ENCODE peak calls at places on chromosomes 6 and 20, in nine cellular contexts. One of them, this sample, is unnamed.

GRCh38 chr6:130829333-130829910 is 2.2 kb downstream of the SMLR1 start:
- DNase-seq in right lobe of liver: no peak
- DNase-seq in body of pancreas: no peak
- DNase-seq in HCT116: no peak
- DNase-seq in heart left ventricle: no peak
- DNase-seq in IMR-90: no peak
- DNase-seq in transverse colon: no peak
- DNase-seq in breast epithelium: no peak
- DNase-seq in uterus: no peak
- DNase-seq in this sample: no peak

GRCh38 chr6:3520541-3521220 is 63.8 kb upstream of the SLC22A23 start:
- DNase-seq in right lobe of liver: no peak
- DNase-seq in body of pancreas: no peak
- DNase-seq in HCT116: no peak
- DNase-seq in heart left ventricle: no peak
- DNase-seq in IMR-90: peak; percentile 31
- DNase-seq in transverse colon: no peak
- DNase-seq in breast epithelium: no peak
- DNase-seq in uterus: no peak
- DNase-seq in this sample: no peak

GRCh38 chr6:73579851-73580246 is 59.0 kb upstream of the EEF1A1 start:
- DNase-seq in right lobe of liver: peak; percentile 52
- DNase-seq in body of pancreas: peak; percentile 58
- DNase-seq in HCT116: peak; percentile 62
- DNase-seq in heart left ventricle: no peak
- DNase-seq in IMR-90: peak; percentile 91
- DNase-seq in transverse colon: no peak
- DNase-seq in breast epithelium: peak; percentile 30
- DNase-seq in uterus: peak; percentile 54
- DNase-seq in this sample: no peak

GRCh38 chr6:160929831-160930230 is 61.7 kb upstream of the MAP3K4 start:
- DNase-seq in right lobe of liver: no peak
- DNase-seq in body of pancreas: no peak
- DNase-seq in HCT116: no peak
- DNase-seq in heart left ventricle: no peak
- DNase-seq in IMR-90: no peak
- DNase-seq in transverse colon: no peak
- DNase-seq in breast epithelium: no peak
- DNase-seq in uterus: no peak
- DNase-seq in this sample: no peak

GRCh38 chr20:34708621-34709043 is 4.5 kb downstream of the TP53INP2 start:
- DNase-seq in right lobe of liver: peak; percentile 62
- DNase-seq in body of pancreas: peak; percentile 47
- DNase-seq in HCT116: no peak
- DNase-seq in heart left ventricle: peak; percentile 75
- DNase-seq in IMR-90: peak; percentile 16
- DNase-seq in transverse colon: peak; percentile 72
- DNase-seq in breast epithelium: peak; percentile 32
- DNase-seq in uterus: peak; percentile 60
- DNase-seq in this sample: peak; percentile 39

GRCh38 chr20:23659989-23660837 is 22.5 kb upstream of the CST3 start:
- DNase-seq in right lobe of liver: no peak
- DNase-seq in body of pancreas: no peak
- DNase-seq in HCT116: no peak
- DNase-seq in heart left ventricle: no peak
- DNase-seq in IMR-90: peak; percentile 43
- DNase-seq in transverse colon: no peak
- DNase-seq in breast epithelium: no peak
- DNase-seq in uterus: no peak
- DNase-seq in this sample: no peak

GRCh38 chr6:51093899-51094665 is 275.4 kb downstream of the TFAP2B start:
- DNase-seq in right lobe of liver: no peak
- DNase-seq in body of pancreas: no peak
- DNase-seq in HCT116: no peak
- DNase-seq in heart left ventricle: no peak
- DNase-seq in IMR-90: no peak
- DNase-seq in transverse colon: no peak
- DNase-seq in breast epithelium: no peak
- DNase-seq in uterus: no peak
- DNase-seq in this sample: no peak

GRCh38 chr6:39664173-39664572 is 61.0 kb downstream of the KIF6 start:
- DNase-seq in right lobe of liver: no peak
- DNase-seq in body of pancreas: no peak
- DNase-seq in HCT116: no peak
- DNase-seq in heart left ventricle: no peak
- DNase-seq in IMR-90: no peak
- DNase-seq in transverse colon: no peak
- DNase-seq in breast epithelium: no peak
- DNase-seq in uterus: no peak
- DNase-seq in this sample: no peak

GRCh38 chr6:57207141-57207540 is 15.0 kb downstream of the RAB23 start:
- DNase-seq in right lobe of liver: no peak
- DNase-seq in body of pancreas: no peak
- DNase-seq in HCT116: no peak
- DNase-seq in heart left ventricle: no peak
- DNase-seq in IMR-90: peak; percentile 65
- DNase-seq in transverse colon: no peak
- DNase-seq in breast epithelium: no peak
- DNase-seq in uterus: no peak
- DNase-seq in this sample: no peak

GRCh38 chr20:57076202-57076651 is 190.2 kb downstream of the BMP7 start:
- DNase-seq in right lobe of liver: no peak
- DNase-seq in body of pancreas: no peak
- DNase-seq in HCT116: no peak
- DNase-seq in heart left ventricle: no peak
- DNase-seq in IMR-90: no peak
- DNase-seq in transverse colon: no peak
- DNase-seq in breast epithelium: no peak
- DNase-seq in uterus: no peak
- DNase-seq in this sample: no peak

GRCh38 chr20:48658198-48658476 is 169.7 kb downstream of the PREX1 start:
- DNase-seq in right lobe of liver: no peak
- DNase-seq in body of pancreas: no peak
- DNase-seq in HCT116: no peak
- DNase-seq in heart left ventricle: no peak
- DNase-seq in IMR-90: no peak
- DNase-seq in transverse colon: no peak
- DNase-seq in breast epithelium: no peak
- DNase-seq in uterus: no peak
- DNase-seq in this sample: no peak

GRCh38 chr20:48660788-48661187 is 167.0 kb downstream of the PREX1 start:
- DNase-seq in right lobe of liver: no peak
- DNase-seq in body of pancreas: no peak
- DNase-seq in HCT116: no peak
- DNase-seq in heart left ventricle: no peak
- DNase-seq in IMR-90: no peak
- DNase-seq in transverse colon: no peak
- DNase-seq in breast epithelium: no peak
- DNase-seq in uterus: no peak
- DNase-seq in this sample: no peak

GRCh38 chr20:48658505-48658904 is 169.3 kb downstream of the PREX1 start:
- DNase-seq in right lobe of liver: no peak
- DNase-seq in body of pancreas: no peak
- DNase-seq in HCT116: no peak
- DNase-seq in heart left ventricle: no peak
- DNase-seq in IMR-90: no peak
- DNase-seq in transverse colon: no peak
- DNase-seq in breast epithelium: no peak
- DNase-seq in uterus: no peak
- DNase-seq in this sample: peak; percentile 53

GRCh38 chr20:48661575-48662473 is 166.0 kb downstream of the PREX1 start:
- DNase-seq in right lobe of liver: no peak
- DNase-seq in body of pancreas: no peak
- DNase-seq in HCT116: no peak
- DNase-seq in heart left ventricle: no peak
- DNase-seq in IMR-90: no peak
- DNase-seq in transverse colon: no peak
- DNase-seq in breast epithelium: no peak
- DNase-seq in uterus: no peak
- DNase-seq in this sample: no peak

GRCh38 chr20:48659888-48660287 is 167.9 kb downstream of the PREX1 start:
- DNase-seq in right lobe of liver: peak; percentile 80
- DNase-seq in body of pancreas: peak; percentile 83
- DNase-seq in HCT116: no peak
- DNase-seq in heart left ventricle: no peak
- DNase-seq in IMR-90: no peak
- DNase-seq in transverse colon: no peak
- DNase-seq in breast epithelium: peak; percentile 72
- DNase-seq in uterus: no peak
- DNase-seq in this sample: peak; percentile 85
- H3K36me3 ChIP-seq in right lobe of liver: no peaks in the 10 kb centered on the region
- H3K36me3 ChIP-seq in body of pancreas: no peaks in the 10 kb centered on the region
- H3K36me3 ChIP-seq in HCT116: no peaks in the 10 kb centered on the region
- H3K36me3 ChIP-seq in heart left ventricle: peaks cover 4% of the 10 kb centered on the region
- H3K36me3 ChIP-seq in IMR-90: no peaks in the 10 kb centered on the region
- H3K36me3 ChIP-seq in transverse colon: no peaks in the 10 kb centered on the region
- H3K36me3 ChIP-seq in breast epithelium: no peaks in the 10 kb centered on the region
- H3K36me3 ChIP-seq in uterus: no peaks in the 10 kb centered on the region
- H3K36me3 ChIP-seq in this sample: no peaks in the 10 kb centered on the region

GRCh38 chr20:51022803-51023616 is at the start of gene KCNG1:
- DNase-seq in right lobe of liver: peak; percentile 69
- DNase-seq in body of pancreas: peak; percentile 72
- DNase-seq in HCT116: peak; percentile 49
- DNase-seq in heart left ventricle: peak; percentile 76
- DNase-seq in IMR-90: peak; percentile 75
- DNase-seq in transverse colon: peak; percentile 81
- DNase-seq in breast epithelium: peak; percentile 49
- DNase-seq in uterus: peak; percentile 70
- DNase-seq in this sample: peak; percentile 79
- TF ChIP-seq POLR2A in right lobe of liver: no peak
- TF ChIP-seq POLR2A in body of pancreas: peak; percentile 64
- TF ChIP-seq POLR2A in HCT116: peak; percentile 94
- TF ChIP-seq POLR2A in heart left ventricle: peak; percentile 46
- TF ChIP-seq POLR2A in IMR-90: peak; percentile 94
- TF ChIP-seq POLR2A in transverse colon: no peak
- TF ChIP-seq POLR2A in breast epithelium: no peak
- TF ChIP-seq POLR2A in uterus: peak; percentile 92
- TF ChIP-seq POLR2A in this sample: peak; percentile 73

DNA sequence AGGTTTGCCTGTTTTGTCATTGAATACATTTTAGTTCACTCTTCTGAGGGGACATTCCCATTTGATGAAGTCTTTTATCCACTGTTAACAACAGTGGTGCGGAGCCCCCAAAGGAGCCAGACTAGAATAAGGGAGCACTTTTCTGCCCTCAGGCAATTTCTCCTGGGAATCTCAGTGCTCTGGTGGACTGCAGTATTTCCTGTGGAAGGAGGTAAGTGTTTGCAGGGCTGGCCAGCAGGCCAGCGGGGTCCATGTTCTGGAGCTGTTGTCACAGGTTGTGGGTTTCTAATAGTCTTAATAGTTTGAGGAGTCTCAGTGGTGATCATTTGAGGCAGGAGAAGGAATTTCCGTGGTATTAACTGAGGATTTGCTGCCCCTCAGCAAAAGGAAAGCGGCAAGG is 83.5 kb downstream of the ASXL1 start:
- DNase-seq in right lobe of liver: no peak
- DNase-seq in body of pancreas: no peak
- DNase-seq in HCT116: no peak
- DNase-seq in heart left ventricle: no peak
- DNase-seq in IMR-90: no peak
- DNase-seq in transverse colon: no peak
- DNase-seq in breast epithelium: no peak
- DNase-seq in uterus: no peak
- DNase-seq in this sample: no peak
- H3K36me3 ChIP-seq in right lobe of liver: peaks cover 10% of the 10 kb centered on the region
- H3K36me3 ChIP-seq in body of pancreas: peaks cover 4% of the 10 kb centered on the region
- H3K36me3 ChIP-seq in HCT116: peaks cover 17% of the 10 kb centered on the region
- H3K36me3 ChIP-seq in heart left ventricle: peaks cover 60% of the 10 kb centered on the region
- H3K36me3 ChIP-seq in IMR-90: peaks cover 58% of the 10 kb centered on the region
- H3K36me3 ChIP-seq in transverse colon: peaks cover 19% of the 10 kb centered on the region
- H3K36me3 ChIP-seq in breast epithelium: peaks cover 4% of the 10 kb centered on the region
- H3K36me3 ChIP-seq in uterus: no peaks in the 10 kb centered on the region
- H3K36me3 ChIP-seq in this sample: no peaks in the 10 kb centered on the region

GRCh38 chr6:15510121-15510520 is 152.7 kb downstream of the DTNBP1 start:
- DNase-seq in right lobe of liver: no peak
- DNase-seq in body of pancreas: no peak
- DNase-seq in HCT116: no peak
- DNase-seq in heart left ventricle: no peak
- DNase-seq in IMR-90: no peak
- DNase-seq in transverse colon: no peak
- DNase-seq in breast epithelium: no peak
- DNase-seq in uterus: no peak
- DNase-seq in this sample: no peak
- TF ChIP-seq POLR2A in right lobe of liver: no peak
- TF ChIP-seq POLR2A in body of pancreas: no peak
- TF ChIP-seq POLR2A in HCT116: no peak
- TF ChIP-seq POLR2A in heart left ventricle: no peak
- TF ChIP-seq POLR2A in IMR-90: no peak
- TF ChIP-seq POLR2A in transverse colon: no peak
- TF ChIP-seq POLR2A in breast epithelium: no peak
- TF ChIP-seq POLR2A in uterus: no peak
- TF ChIP-seq POLR2A in this sample: no peak

DNA sequence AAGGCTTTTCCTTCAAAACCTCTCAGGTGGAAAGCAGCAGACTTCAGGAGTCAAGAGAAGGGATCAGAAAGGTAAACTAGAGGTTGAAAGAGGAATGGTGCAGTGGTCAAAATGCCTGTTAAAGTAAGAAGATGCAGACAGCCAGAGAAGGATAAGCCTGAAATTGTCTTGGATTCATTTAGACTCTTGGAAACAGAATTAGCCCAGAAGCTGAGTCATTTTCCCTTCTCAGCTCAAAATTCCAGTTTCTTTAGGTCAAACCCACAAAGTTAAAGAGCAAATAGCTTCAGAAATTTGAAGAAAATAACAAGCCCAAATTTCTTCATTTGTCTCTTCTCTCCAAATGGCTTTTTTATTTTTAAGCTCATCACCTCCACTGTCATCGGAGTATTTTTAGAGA is 73.9 kb downstream of the DHX35 start:
- DNase-seq in right lobe of liver: no peak
- DNase-seq in body of pancreas: no peak
- DNase-seq in HCT116: no peak
- DNase-seq in heart left ventricle: no peak
- DNase-seq in IMR-90: peak; percentile 77
- DNase-seq in transverse colon: no peak
- DNase-seq in breast epithelium: no peak
- DNase-seq in uterus: no peak
- DNase-seq in this sample: no peak
- H3K36me3 ChIP-seq in right lobe of liver: peaks cover 49% of the 10 kb centered on the region
- H3K36me3 ChIP-seq in body of pancreas: peaks cover 9% of the 10 kb centered on the region
- H3K36me3 ChIP-seq in HCT116: peaks cover 20% of the 10 kb centered on the region
- H3K36me3 ChIP-seq in heart left ventricle: peaks cover 91% of the 10 kb centered on the region
- H3K36me3 ChIP-seq in IMR-90: peaks cover 37% of the 10 kb centered on the region
- H3K36me3 ChIP-seq in transverse colon: peaks cover 24% of the 10 kb centered on the region
- H3K36me3 ChIP-seq in breast epithelium: no peaks in the 10 kb centered on the region
- H3K36me3 ChIP-seq in uterus: no peaks in the 10 kb centered on the region
- H3K36me3 ChIP-seq in this sample: peaks cover 5% of the 10 kb centered on the region

This sample was measured in prostate gland.